ENCODE peak calls at places on chromosomes 5 and 9, in ten cellular contexts. Y is heart left ventricle, J is SJSA1, I is AG04450, D is fibroblast of lung, F is neural progenitor cell, B is SK-N-SH, M is kidney, P is lower lobe of right lung, H is breast epithelium. Z is an unnamed sample.

GRCh38 chr9:126664893-126665695 is 51.4 kb downstream of the LMX1B start:
- DNase-seq in Y (no peak), J (no peak), H (no peak), I (no peak), M (peak), D (no peak), P (no peak), B (peak), F (peak), Z (no peak)

GRCh38 chr5:38515648-38516047 is 40.8 kb downstream of the LIFR start:
- DNase-seq in H (no peak), P (no peak), B (peak), I (no peak), J (no peak), D (peak), Y (no peak), M (no peak), F (peak), Z (peak)

GRCh38 chr9:129650680-129651235 is 8.8 kb upstream of the ASB6 start:
- DNase-seq in Y (no peak), P (no peak), D (no peak), M (no peak), F (no peak), I (no peak), J (no peak), B (no peak), H (no peak), Z (peak)

GRCh38 chr5:136225796-136226195 is 32.8 kb upstream of the SMIM32 start:
- DNase-seq in M (no peak), B (no peak), D (no peak), H (no peak), P (no peak), J (no peak), I (no peak), F (no peak), Y (no peak), Z (no peak)

GRCh38 chr5:149471406-149472183 is 79.6 kb downstream of the CSNK1A1 start:
- DNase-seq in H (peak), P (no peak), B (no peak), I (no peak), J (no peak), F (no peak), Y (no peak), M (no peak), D (peak), Z (no peak)

GRCh38 chr5:135373747-135374515 is 25.1 kb downstream of the MACROH2A1 start:
- DNase-seq in F (no peak), D (no peak), Y (peak), J (no peak), P (no peak), B (no peak), I (no peak), H (no peak), M (no peak), Z (no peak)

GRCh38 chr9:133738039-133738805 is at the start of gene SARDH:
- DNase-seq in H (no peak), M (peak), J (peak), F (peak), P (peak), I (no peak), D (peak), Y (peak), B (peak), Z (peak)

GRCh38 chr5:95861221-95861857 is 38.8 kb upstream of the GLRX start:
- DNase-seq in H (peak), B (no peak), D (peak), I (peak), F (no peak), M (no peak), Y (peak), P (peak), J (peak), Z (peak)

GRCh38 chr5:128052764-128053163 is 30.8 kb upstream of the SLC12A2 start:
- DNase-seq in M (no peak), Y (no peak), I (no peak), J (peak), D (no peak), P (no peak), F (no peak), H (no peak), B (no peak), Z (no peak)

GRCh38 chr9:35923927-35924763 is 14.9 kb downstream of the SPAAR start:
- DNase-seq in Y (no peak), P (no peak), J (peak), B (no peak), F (no peak), D (peak), I (peak), H (peak), M (no peak), Z (peak)

GRCh38 chr5:160769264-160769663 is 82.7 kb downstream of the ATP10B start:
- DNase-seq in F (no peak), P (no peak), D (no peak), J (no peak), I (no peak), H (no peak), M (no peak), B (no peak), Y (no peak), Z (no peak)

GRCh38 chr9:38039090-38039906 is 29.7 kb downstream of the SHB start:
- DNase-seq in I (no peak), H (no peak), Y (no peak), J (peak), F (no peak), M (peak), B (peak), D (peak), P (no peak), Z (peak)

GRCh38 chr9:134284741-134285140 is 41.5 kb upstream of the RXRA start:
- DNase-seq in Y (no peak), J (no peak), D (no peak), P (no peak), B (no peak), M (no peak), I (no peak), H (no peak), F (no peak), Z (no peak)

GRCh38 chr5:136000937-136001336 is 27.9 kb upstream of the TGFBI start:
- DNase-seq in B (no peak), Y (no peak), I (no peak), D (no peak), P (no peak), M (no peak), J (no peak), H (no peak), F (no peak), Z (no peak)

GRCh38 chr5:124725040-124725434 is 21.4 kb downstream of the ZNF608 start:
- DNase-seq in H (no peak), Y (no peak), I (no peak), M (no peak), D (no peak), P (no peak), B (no peak), J (no peak), F (no peak), Z (no peak)

GRCh38 chr9:131405429-131405828 is 11.5 kb downstream of the PRRC2B start:
- DNase-seq in B (no peak), J (peak), F (peak), Y (peak), I (no peak), P (no peak), M (no peak), D (no peak), H (no peak), Z (peak)

GRCh38 chr9:75604661-75605060 is 285.8 kb upstream of the PCSK5 start:
- DNase-seq in B (no peak), F (no peak), I (no peak), H (no peak), D (no peak), M (no peak), J (no peak), Y (no peak), P (no peak), Z (no peak)

GRCh38 chr9:6153425-6153824 is 62.2 kb upstream of the IL33 start:
- DNase-seq in P (no peak), Y (no peak), H (no peak), F (no peak), J (no peak), B (no peak), I (no peak), D (no peak), M (no peak), Z (no peak)

GRCh38 chr9:122498883-122499288 is 11.7 kb upstream of the OR1J2 start:
- DNase-seq in P (no peak), M (no peak), B (peak), H (peak), F (peak), I (peak), Y (no peak), J (peak), D (peak), Z (peak)

GRCh38 chr9:11402621-11403020 is 789.8 kb upstream of the PTPRD start:
- DNase-seq in D (no peak), M (no peak), P (no peak), B (no peak), H (no peak), I (no peak), Y (no peak), F (no peak), J (no peak), Z (no peak)

GRCh38 chr5:90231688-90232087 is 177.9 kb downstream of the CETN3 start:
- DNase-seq in M (no peak), J (no peak), D (no peak), F (no peak), B (no peak), I (no peak), Y (no peak), H (no peak), P (no peak), Z (no peak)

GRCh38 chr5:152144556-152144955 is 219.9 kb upstream of the GLRA1 start:
- DNase-seq in F (no peak), B (no peak), J (no peak), M (no peak), Y (no peak), I (no peak), D (no peak), P (no peak), H (no peak), Z (no peak)

GRCh38 chr5:179278119-179278518 is 67.1 kb downstream of the ADAMTS2 start:
- DNase-seq in P (no peak), D (no peak), B (peak), M (peak), F (no peak), I (no peak), H (no peak), J (no peak), Y (no peak), Z (no peak)

GRCh38 chr5:175569701-175570100 is 88.2 kb upstream of the HRH2 start:
- DNase-seq in H (no peak), Y (no peak), D (no peak), I (no peak), M (no peak), B (no peak), P (no peak), F (no peak), J (no peak), Z (no peak)

GRCh38 chr9:95079461-95079860 is 238.0 kb downstream of the FANCC start:
- DNase-seq in I (no peak), Y (no peak), B (no peak), M (no peak), D (no peak), F (no peak), P (no peak), H (no peak), J (no peak), Z (no peak)

GRCh38 chr5:41856644-41857491 is 13.4 kb downstream of the OXCT1 start:
- DNase-seq in J (peak), D (peak), F (peak), M (no peak), H (no peak), Y (no peak), P (no peak), I (peak), B (peak), Z (peak)

GRCh38 chr5:145681216-145681615 is 153.9 kb downstream of the PRELID2 start:
- DNase-seq in Y (no peak), B (no peak), F (no peak), J (no peak), H (no peak), P (no peak), D (no peak), I (no peak), M (no peak), Z (no peak)

GRCh38 chr5:34898258-34898895 is 16.9 kb downstream of the RAD1 start:
- DNase-seq in B (peak), J (peak), F (peak), D (peak), Y (peak), I (peak), M (no peak), H (peak), P (no peak), Z (peak)

GRCh38 chr5:103475629-103476240 is 86.9 kb downstream of the NUDT12 start:
- DNase-seq in H (no peak), P (no peak), M (no peak), Y (no peak), D (peak), J (peak), F (peak), B (peak), I (no peak), Z (no peak)

GRCh38 chr9:81430727-81431126 is 258.6 kb downstream of the TLE1 start:
- DNase-seq in Y (no peak), P (no peak), F (no peak), J (no peak), M (no peak), B (no peak), D (peak), I (no peak), H (no peak), Z (no peak)

GRCh38 chr9:127723013-127723412 is 7.1 kb downstream of the TTC16 start:
- DNase-seq in H (no peak), F (no peak), M (peak), P (no peak), Y (no peak), I (no peak), B (no peak), D (no peak), J (no peak), Z (no peak)

GRCh38 chr5:61414806-61415205 is 82.7 kb downstream of the ZSWIM6 start:
- DNase-seq in M (no peak), B (no peak), Y (no peak), I (no peak), F (peak), D (no peak), J (no peak), H (no peak), P (no peak), Z (no peak)

GRCh38 chr5:61412344-61412743 is 80.3 kb downstream of the ZSWIM6 start:
- DNase-seq in D (no peak), B (no peak), P (no peak), Y (no peak), H (no peak), I (no peak), F (no peak), M (no peak), J (no peak), Z (no peak)

GRCh38 chr5:61407706-61408105 is 75.6 kb downstream of the ZSWIM6 start:
- DNase-seq in B (no peak), M (no peak), I (no peak), P (no peak), D (no peak), F (no peak), J (no peak), H (no peak), Y (no peak), Z (no peak)

GRCh38 chr5:61408476-61409168 is 76.6 kb downstream of the ZSWIM6 start:
- DNase-seq in J (peak), I (peak), Y (peak), F (peak), M (peak), H (peak), P (peak), B (peak), D (peak), Z (peak)

GRCh38 chr5:61409568-61409967 is 77.5 kb downstream of the ZSWIM6 start:
- DNase-seq in P (no peak), M (no peak), I (peak), J (peak), Y (no peak), B (peak), F (no peak), D (peak), H (no peak), Z (peak)
- H3K27ac ChIP-seq in P (no peak), M (peak), I (peak), J (peak), Y (no peak), B (peak), F (no peak), D (peak), H (no peak), Z (peak)

GRCh38 chr9:97529363-97530076 is 28.1 kb downstream of the TMOD1 start:
- DNase-seq in D (no peak), P (no peak), J (no peak), M (no peak), Y (peak), F (no peak), H (no peak), B (no peak), I (no peak), Z (peak)
- H3K27ac ChIP-seq in D (no peak), P (peak), J (no peak), M (peak), Y (peak), F (no peak), H (peak), B (no peak), I (no peak), Z (no peak)

DNA sequence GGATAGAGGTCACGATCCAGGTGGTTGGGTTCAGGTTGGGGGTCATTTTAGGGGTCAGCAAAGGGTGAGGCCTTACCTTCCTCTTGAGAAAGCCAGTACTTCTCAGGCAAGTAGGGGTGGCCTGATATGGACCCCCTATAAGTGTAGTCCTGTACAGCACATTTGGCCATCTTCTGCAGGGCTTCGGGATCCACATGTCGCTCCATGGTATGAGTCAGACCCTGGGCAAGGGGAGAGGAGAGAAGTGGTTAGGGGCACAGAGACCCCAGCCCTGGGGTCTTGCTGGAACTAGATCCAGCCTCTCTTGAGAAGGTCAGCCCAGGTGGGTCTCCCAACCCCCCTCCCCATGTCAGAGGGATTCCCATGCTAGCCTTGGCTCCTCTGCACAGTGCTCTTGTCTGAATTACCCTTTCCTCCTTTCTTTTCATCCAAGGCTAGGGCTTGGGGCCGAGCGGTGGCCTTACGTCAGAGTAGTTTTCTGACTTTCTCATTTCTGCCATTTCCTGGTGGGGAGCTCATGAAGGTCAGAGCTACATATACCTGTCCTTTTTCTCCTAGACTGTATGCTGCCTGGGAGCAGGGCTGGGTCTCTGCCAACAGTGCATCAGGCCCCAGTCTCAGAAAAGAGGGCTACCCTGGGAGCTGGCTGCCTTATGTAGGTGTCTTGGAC is 9.0 kb upstream of the MYORG start:
- DNase-seq in P (no peak), D (no peak), Y (no peak), B (no peak), I (no peak), J (no peak), M (no peak), F (no peak), H (no peak), Z (no peak)
- H3K27ac ChIP-seq in P (no peak), D (no peak), Y (no peak), B (no peak), I (no peak), J (no peak), M (no peak), F (no peak), H (no peak), Z (no peak)

DNA sequence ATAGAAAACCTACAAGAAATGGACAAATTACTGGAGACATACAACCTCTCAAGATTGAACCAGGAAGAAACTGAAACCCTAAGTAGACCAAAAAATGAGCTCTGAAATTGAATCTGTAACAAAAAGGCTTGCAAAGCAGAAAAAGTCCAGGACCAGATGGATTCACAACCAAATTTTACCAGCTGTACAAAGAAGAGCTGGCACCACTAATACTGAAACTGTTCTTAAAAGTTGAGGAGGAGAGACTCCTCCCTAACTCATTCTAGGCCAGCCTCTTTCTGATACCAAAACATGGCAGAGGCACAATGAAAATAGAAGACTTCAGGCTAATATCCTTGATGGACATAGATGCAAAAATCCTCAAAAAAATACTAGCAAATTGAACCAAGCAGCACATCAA is 542.3 kb downstream of the CYLC2 start:
- DNase-seq in P (no peak), D (no peak), B (no peak), I (no peak), J (no peak), F (no peak), H (no peak), M (no peak), Y (no peak), Z (no peak)
- H3K27ac ChIP-seq in P (no peak), D (no peak), B (no peak), I (no peak), J (no peak), F (no peak), H (no peak), M (no peak), Y (no peak), Z (no peak)

GRCh38 chr5:120767171-120767820 is 303.2 kb downstream of the PRR16 start:
- DNase-seq in M (no peak), D (peak), J (no peak), F (no peak), Y (no peak), P (no peak), B (no peak), I (peak), H (no peak), Z (no peak)
- H3K27ac ChIP-seq in M (no peak), D (no peak), J (no peak), F (no peak), Y (no peak), P (no peak), B (no peak), I (no peak), H (no peak), Z (no peak)

DNA sequence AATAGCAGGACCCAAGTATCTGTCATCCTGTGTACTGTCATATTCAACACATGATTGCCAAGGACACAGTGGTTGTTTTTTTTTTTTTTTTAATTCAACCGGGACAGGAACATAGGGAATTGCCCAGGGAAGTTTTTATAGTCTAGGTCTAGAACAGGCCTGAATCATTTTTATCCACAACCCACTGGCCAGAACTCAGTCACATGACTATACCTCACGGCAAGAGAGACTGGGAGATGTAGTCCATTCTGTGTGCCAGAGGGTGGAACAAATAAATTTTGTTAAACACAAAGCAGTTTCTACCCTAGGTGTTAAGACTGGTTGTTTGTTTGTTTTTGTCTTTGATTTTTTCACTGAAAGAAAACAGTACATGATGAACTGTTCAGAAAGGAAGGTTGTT is 105.8 kb upstream of the SMARCA2 start:
- DNase-seq in P (no peak), Y (no peak), H (no peak), I (no peak), D (no peak), J (no peak), F (no peak), B (no peak), M (no peak), Z (no peak)
- H3K27ac ChIP-seq in P (no peak), Y (no peak), H (no peak), I (no peak), D (no peak), J (no peak), F (no peak), B (no peak), M (no peak), Z (no peak)

DNA sequence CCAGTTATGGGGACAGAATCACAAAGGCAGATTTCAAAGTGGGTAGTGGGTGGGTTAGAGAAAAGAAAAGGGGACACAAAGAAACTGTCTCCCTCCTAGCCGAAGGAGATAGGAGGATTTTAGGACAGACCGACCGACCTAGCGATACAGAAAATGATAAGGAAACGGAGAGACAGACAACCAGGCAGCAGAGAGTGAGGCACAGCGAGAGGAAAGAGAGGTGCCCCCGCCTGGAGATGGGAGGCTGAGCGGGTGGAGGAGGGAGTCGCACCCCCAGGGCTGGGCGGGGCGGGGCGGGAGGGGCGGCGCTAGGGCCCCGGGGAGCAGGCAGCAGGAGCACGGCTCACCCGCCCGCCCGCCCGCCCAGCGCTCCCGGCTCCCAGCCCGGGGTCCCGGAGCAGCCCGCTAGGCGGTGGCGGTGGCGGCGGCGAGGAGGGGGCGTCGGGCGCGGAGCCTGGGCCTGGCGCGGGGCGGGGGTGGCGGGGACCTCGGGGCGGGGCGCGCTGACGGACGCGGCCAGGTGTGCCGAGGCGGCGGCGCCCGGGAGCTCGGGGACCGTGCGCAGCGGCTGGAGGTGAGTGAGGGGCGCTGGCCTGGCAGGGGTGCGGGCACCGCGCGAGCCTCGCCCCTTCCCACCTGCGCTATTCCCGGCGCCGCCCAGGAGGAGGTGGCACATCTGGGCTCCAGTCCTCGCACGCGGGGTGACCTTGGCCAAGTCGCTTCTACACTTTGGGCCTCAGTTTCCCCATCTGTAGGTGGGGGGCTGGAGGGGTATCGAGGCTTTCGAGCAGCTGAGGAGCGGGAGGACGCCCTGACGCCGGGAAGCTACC is 15.9 kb upstream of the SYNPO start:
- DNase-seq in D (no peak), H (no peak), P (no peak), Y (no peak), B (peak), F (peak), I (no peak), J (no peak), M (no peak), Z (no peak)
- H3K27ac ChIP-seq in D (no peak), H (peak), P (peak), Y (peak), B (no peak), F (no peak), I (no peak), J (no peak), M (peak), Z (no peak)